ENCODE peak calls at places on chromosomes 13 and 19, in ten cellular contexts. S is uterus, M is H1, O is IMR-90, J is breast epithelium, U is Peyer's patch, T is body of pancreas, R is A549, N is sigmoid colon, B is upper lobe of left lung. D is an unnamed sample.

GRCh38 chr13:57552441-57552840 is 79.1 kb upstream of the PCDH17 start:
- DNase-seq in U (no peak), T (no peak), J (peak), O (no peak), B (no peak), R (no peak), S (no peak), N (no peak), M (no peak), D (no peak)

GRCh38 chr13:78138756-78139155 is 220.1 kb upstream of the EDNRB start:
- DNase-seq in O (no peak), N (no peak), S (no peak), T (no peak), B (no peak), R (no peak), M (no peak), J (no peak), U (no peak), D (no peak)

GRCh38 chr13:49441312-49441711 is 2.6 kb downstream of the CAB39L start:
- DNase-seq in R (no peak), U (no peak), N (no peak), S (no peak), T (no peak), J (no peak), M (no peak), O (no peak), B (no peak), D (no peak)

GRCh38 chr13:51342706-51343105 is 3.2 kb downstream of the SERPINE3 start:
- DNase-seq in U (no peak), S (no peak), T (no peak), M (no peak), J (no peak), R (no peak), B (no peak), O (peak), N (no peak), D (no peak)

GRCh38 chr13:73957889-73958288 is 176.3 kb downstream of the KLF12 start:
- DNase-seq in B (no peak), R (no peak), J (no peak), S (no peak), U (no peak), T (no peak), M (no peak), N (no peak), O (no peak), D (no peak)

GRCh38 chr19:6204212-6204611 is 68.7 kb downstream of the ACSBG2 start:
- DNase-seq in O (no peak), M (no peak), J (peak), B (no peak), N (peak), R (no peak), S (no peak), T (no peak), U (no peak), D (peak)

GRCh38 chr13:45934283-45934682 is 82.7 kb upstream of the SIAH3 start:
- DNase-seq in J (no peak), O (no peak), M (no peak), S (no peak), B (no peak), U (no peak), N (no peak), T (no peak), R (no peak), D (no peak)

GRCh38 chr13:102870677-102871415 is 25.0 kb downstream of the ERCC5 start:
- DNase-seq in T (peak), M (peak), B (peak), R (peak), O (peak), J (no peak), U (no peak), S (peak), N (no peak), D (no peak)

GRCh38 chr19:5313307-5313706 is 27.3 kb downstream of the PTPRS start:
- DNase-seq in M (no peak), R (no peak), U (no peak), S (no peak), N (no peak), B (no peak), O (no peak), J (no peak), T (no peak), D (no peak)

GRCh38 chr13:93927431-93927830 is 552.1 kb downstream of the DCT start:
- DNase-seq in N (no peak), M (no peak), T (no peak), U (no peak), S (no peak), J (no peak), B (no peak), O (no peak), R (no peak), D (no peak)

GRCh38 chr19:18846862-18847515 is 15.2 kb downstream of the UPF1 start:
- DNase-seq in T (peak), U (peak), J (peak), N (peak), O (peak), R (peak), S (peak), B (peak), M (no peak), D (peak)

GRCh38 chr19:34171539-34171876 is 796 bp upstream of the LSM14A start:
- DNase-seq in R (no peak), N (no peak), S (no peak), M (no peak), O (peak), T (peak), U (no peak), J (no peak), B (no peak), D (no peak)

GRCh38 chr19:17243854-17244617 is 1.7 kb downstream of the NR2F6 start:
- DNase-seq in N (no peak), B (peak), S (peak), U (no peak), R (peak), O (peak), T (peak), J (no peak), M (no peak), D (peak)

GRCh38 chr19:3721131-3721899 is 13.1 kb downstream of the TJP3 start:
- DNase-seq in B (peak), M (peak), T (peak), S (peak), J (peak), U (peak), O (peak), R (peak), N (peak), D (peak)

GRCh38 chr19:6480843-6481415 is 658 bp downstream of the DENND1C start:
- DNase-seq in S (no peak), M (no peak), U (no peak), N (no peak), R (no peak), T (no peak), B (no peak), O (no peak), J (no peak), D (no peak)

GRCh38 chr19:46413262-46414031 is at the start of gene CCDC8:
- DNase-seq in R (no peak), S (peak), T (peak), J (peak), O (peak), M (peak), N (peak), B (peak), U (no peak), D (no peak)

GRCh38 chr13:48741377-48741776 is 87.6 kb downstream of the CYSLTR2 start:
- DNase-seq in S (no peak), J (no peak), R (no peak), B (no peak), U (no peak), O (peak), M (no peak), N (no peak), T (peak), D (no peak)

GRCh38 chr13:109274188-109274821 is 512.1 kb downstream of the IRS2 start:
- DNase-seq in O (peak), R (peak), S (no peak), J (no peak), U (no peak), T (peak), N (no peak), M (peak), B (no peak), D (no peak)

GRCh38 chr13:84443463-84443862 is 561.2 kb upstream of the SLITRK1 start:
- DNase-seq in T (no peak), B (no peak), N (no peak), S (no peak), J (no peak), R (no peak), U (no peak), M (no peak), O (no peak), D (no peak)

GRCh38 chr13:42137856-42138537 is 89.5 kb downstream of the DGKH start:
- DNase-seq in S (no peak), J (no peak), U (no peak), N (no peak), M (no peak), T (no peak), R (no peak), B (no peak), O (peak), D (no peak)

GRCh38 chr19:43755256-43755801 is 567 bp upstream of the SMG9 start:
- DNase-seq in U (peak), B (peak), N (peak), S (peak), O (peak), R (peak), T (peak), J (peak), M (no peak), D (peak)
- TF ChIP-seq POLR2A in U (no peak), B (no peak), N (no peak), S (no peak), O (peak), R (peak), T (no peak), J (no peak), M (no peak), D (no peak)

DNA sequence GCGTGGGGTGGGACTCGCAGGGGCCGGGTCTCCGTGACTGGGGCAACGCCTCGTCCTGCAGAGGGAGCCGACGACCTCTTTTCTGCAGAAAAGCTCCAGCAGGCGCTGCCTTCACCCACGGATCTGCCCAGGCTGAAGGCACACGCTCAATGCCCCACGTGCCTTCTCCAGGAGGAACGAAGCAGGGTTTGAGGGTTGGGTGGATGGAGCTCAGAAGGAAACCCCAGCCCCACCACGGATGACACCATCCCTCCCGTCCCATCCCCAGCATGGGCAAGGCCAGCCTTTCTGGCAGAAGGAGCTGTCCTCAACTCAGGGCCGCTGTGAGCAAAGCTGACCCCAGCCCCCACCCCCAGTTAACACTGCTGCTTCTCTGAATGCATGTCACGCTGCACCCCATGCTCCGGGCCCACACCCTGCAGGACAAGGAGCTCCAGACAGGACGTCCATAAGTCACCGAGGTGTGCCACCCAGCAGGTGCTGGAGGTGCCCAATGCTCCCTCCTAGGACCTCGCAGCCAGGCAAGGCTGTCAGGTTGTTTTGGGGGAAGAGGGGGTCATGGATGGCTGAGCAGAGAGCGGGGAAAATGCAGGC is 7.4 kb downstream of the C19orf25 start:
- DNase-seq in T (no peak), S (no peak), U (no peak), J (no peak), B (peak), R (no peak), N (no peak), M (no peak), O (no peak), D (no peak)
- TF ChIP-seq CTCF in T (no peak), S (no peak), U (no peak), J (no peak), B (no peak), R (no peak), N (no peak), M (no peak), O (peak), D (no peak)

DNA sequence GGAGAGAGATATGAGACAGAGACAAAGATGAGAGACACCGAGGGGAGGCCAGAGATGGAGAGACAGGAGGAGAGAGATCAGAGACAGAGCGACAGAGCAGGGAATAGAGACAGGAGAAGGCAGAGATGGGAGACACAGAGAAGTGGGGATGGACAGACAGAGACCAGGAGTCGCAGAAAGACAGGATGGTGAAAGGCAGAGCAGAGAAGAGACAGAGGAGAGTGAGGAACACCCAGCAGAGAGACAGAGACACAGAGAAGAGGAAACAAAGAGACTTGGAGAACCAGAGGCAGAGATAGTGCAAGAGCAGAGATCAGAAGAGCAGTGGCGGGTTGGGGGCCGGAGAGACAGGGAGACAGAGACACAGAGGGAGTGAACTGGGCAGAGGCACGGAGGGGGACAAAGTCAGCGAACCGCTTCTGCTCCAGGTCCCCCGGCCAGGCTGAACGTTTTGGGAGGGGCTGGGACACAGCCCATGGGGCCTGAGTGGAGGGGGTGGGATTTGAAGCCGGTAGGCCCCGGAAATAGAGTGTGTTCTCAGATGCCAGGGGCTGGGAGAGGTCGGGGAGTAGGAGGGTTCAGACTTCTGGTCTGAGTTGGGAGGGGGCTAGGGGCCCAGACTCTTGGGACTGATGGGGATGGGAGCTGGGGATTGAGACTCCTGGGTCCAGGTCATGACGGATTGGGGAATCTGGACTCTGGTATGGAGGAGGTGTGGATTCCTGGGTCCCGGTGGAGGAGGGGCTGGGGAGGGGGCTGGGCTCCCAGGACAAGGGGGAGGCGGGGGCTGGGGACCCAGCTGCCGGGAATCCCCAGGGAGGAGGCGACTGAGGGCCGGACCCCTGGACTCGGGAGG is 654 bp downstream of the ZNF579 start:
- DNase-seq in B (no peak), M (no peak), U (no peak), T (no peak), S (peak), J (no peak), R (peak), N (no peak), O (peak), D (no peak)
- TF ChIP-seq POLR2A in B (no peak), M (no peak), U (no peak), T (no peak), S (no peak), J (no peak), R (peak), N (no peak), O (no peak), D (no peak)

GRCh38 chr19:29092712-29093552 is 120.0 kb downstream of the UQCRFS1 start:
- DNase-seq in U (no peak), S (no peak), B (peak), O (no peak), T (no peak), M (no peak), R (no peak), J (no peak), N (no peak), D (peak)
- TF ChIP-seq CTCF in U (no peak), S (no peak), B (no peak), O (no peak), T (no peak), M (no peak), R (no peak), J (no peak), N (no peak), D (no peak)

DNA sequence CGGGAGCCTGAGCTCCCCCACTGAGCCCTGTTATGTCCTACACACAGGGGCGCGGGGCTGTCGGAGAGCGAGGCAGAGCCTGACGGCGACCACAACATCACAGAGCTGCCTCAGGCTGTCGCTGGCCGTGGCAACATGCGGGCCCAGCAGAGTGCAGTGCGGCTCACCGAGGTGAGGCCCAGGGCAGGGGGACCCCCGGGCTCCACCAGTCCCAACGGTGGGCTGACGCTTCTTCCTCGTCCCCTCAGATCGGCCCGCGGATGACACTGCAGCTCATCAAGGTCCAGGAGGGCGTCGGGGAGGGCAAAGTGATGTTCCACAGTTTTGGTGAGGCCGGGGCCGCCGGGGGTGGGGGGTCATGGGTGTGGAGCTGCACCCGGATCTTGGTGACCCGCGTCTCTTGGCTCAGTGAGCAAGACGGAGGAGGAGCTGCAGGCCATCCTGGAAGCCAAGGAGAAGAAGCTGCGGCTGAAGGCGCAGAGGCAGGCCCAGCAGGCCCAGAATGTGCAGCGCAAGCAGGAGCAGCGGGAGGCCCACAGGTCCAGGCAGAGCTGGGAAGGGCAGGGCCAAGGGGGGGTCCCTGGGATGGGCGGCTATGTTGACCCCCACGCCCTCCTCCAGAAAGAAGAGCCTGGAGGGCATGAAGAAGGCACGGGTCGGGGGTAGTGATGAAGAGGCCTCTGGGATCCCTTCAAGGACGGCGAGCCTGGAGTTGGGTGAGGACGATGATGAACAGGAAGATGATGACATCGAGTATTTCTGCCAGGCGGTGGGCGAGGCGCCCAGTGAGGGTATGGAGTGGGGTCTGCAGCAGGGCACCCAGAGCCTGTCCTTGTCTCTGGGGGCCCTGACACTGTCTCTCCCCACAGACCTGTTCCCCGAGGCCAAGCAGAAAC is 1.2 kb upstream of the P2RY11 start:
- DNase-seq in O (no peak), T (no peak), N (no peak), J (no peak), B (peak), R (no peak), S (no peak), M (no peak), U (no peak), D (no peak)
- TF ChIP-seq POLR2A in O (no peak), T (no peak), N (no peak), J (no peak), B (no peak), R (no peak), S (no peak), M (no peak), U (no peak), D (no peak)

GRCh38 chr19:15072930-15073647 is 8.9 kb upstream of the OR1I1 start:
- DNase-seq in U (no peak), O (no peak), J (peak), B (no peak), T (no peak), R (no peak), N (no peak), M (no peak), S (no peak), D (no peak)
- TF ChIP-seq CTCF in U (no peak), O (no peak), J (no peak), B (no peak), T (no peak), R (no peak), N (no peak), M (peak), S (no peak), D (no peak)

DNA sequence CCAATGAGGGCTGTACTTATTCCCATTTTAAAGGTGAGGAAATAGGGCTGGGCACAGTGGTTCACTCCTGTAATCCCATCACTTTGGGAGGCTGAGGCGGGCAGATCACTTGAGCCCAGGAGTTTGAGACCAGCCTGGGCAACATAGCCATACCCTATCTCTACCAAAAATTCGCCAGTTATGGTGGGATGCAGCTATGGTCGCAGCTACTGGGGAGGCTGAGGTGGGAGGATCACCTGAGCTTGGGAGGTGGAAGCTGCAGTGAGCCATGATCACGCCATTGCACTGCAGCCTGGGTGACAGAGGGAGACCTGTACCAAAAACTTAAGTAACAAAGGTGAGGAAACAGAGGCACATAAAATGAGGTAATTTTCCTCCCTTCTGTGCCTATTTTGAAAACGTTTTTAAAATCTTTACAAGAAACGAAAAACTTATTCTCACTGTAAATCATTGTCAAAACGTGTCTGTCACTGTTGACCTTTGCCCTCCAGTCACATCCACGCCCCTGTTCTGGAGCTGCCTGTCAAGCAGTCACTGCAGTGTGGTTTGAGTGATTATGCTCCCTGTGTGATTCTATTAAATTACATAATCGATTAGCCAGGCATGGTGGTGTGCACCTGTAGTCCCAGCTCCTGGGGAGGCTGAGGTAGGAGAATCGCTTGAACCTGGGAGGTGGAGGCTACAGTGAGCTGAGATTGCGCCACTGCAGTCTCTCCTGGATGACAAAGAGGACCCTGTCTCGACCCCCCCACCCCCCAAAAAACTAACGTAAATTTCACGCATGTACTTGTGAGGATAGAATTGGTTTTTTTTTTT is 12.5 kb downstream of the NOP53 start:
- DNase-seq in B (no peak), S (no peak), O (no peak), M (no peak), T (no peak), R (no peak), U (no peak), J (no peak), N (no peak), D (no peak)
- TF ChIP-seq POLR2A in B (no peak), S (no peak), O (no peak), M (no peak), T (no peak), R (no peak), U (no peak), J (no peak), N (no peak), D (no peak)

GRCh38 chr19:55638864-55639359 is 1.9 kb upstream of the ZNF580 start:
- DNase-seq in T (no peak), J (no peak), R (peak), U (no peak), M (no peak), B (no peak), O (peak), S (no peak), N (no peak), D (peak)
- TF ChIP-seq CTCF in T (no peak), J (no peak), R (peak), U (peak), M (peak), B (peak), O (peak), S (peak), N (peak), D (no peak)

D was measured in lower leg skin.